ENCODE peak calls at places on chromosomes 16 and 17, in four cellular contexts. One of them, this sample, is unnamed.

GRCh38 chr16:31032736-31033708 is at the start of gene STX4:
- DNase-seq in stromal cell of bone marrow: peak; percentile 96
- DNase-seq in activated CD4-positive, CD25-positive, alpha-beta regulatory T cell: peak; percentile 93
- DNase-seq in B cell: peak; percentile 97
- DNase-seq in this sample: peak; percentile 95

GRCh38 chr16:3589991-3590701 is 12.9 kb upstream of the NLRC3 start:
- DNase-seq in stromal cell of bone marrow: no peak
- DNase-seq in activated CD4-positive, CD25-positive, alpha-beta regulatory T cell: no peak
- DNase-seq in B cell: no peak
- DNase-seq in this sample: no peak

GRCh38 chr17:50364715-50365114 is 8.3 kb downstream of the MRPL27 start:
- DNase-seq in stromal cell of bone marrow: no peak
- DNase-seq in activated CD4-positive, CD25-positive, alpha-beta regulatory T cell: no peak
- DNase-seq in B cell: no peak
- DNase-seq in this sample: no peak

GRCh38 chr17:77802811-77803220 is 155.7 kb upstream of the TNRC6C start:
- DNase-seq in stromal cell of bone marrow: peak; percentile 19
- DNase-seq in activated CD4-positive, CD25-positive, alpha-beta regulatory T cell: no peak
- DNase-seq in B cell: no peak
- DNase-seq in this sample: no peak

GRCh38 chr16:27326738-27327585 is 13.2 kb downstream of the IL4R start:
- DNase-seq in stromal cell of bone marrow: peak; percentile 96
- DNase-seq in activated CD4-positive, CD25-positive, alpha-beta regulatory T cell: no peak
- DNase-seq in B cell: no peak
- DNase-seq in this sample: peak; percentile 90

GRCh38 chr17:29141484-29141835 is 38.7 kb downstream of the MYO18A start:
- DNase-seq in stromal cell of bone marrow: no peak
- DNase-seq in activated CD4-positive, CD25-positive, alpha-beta regulatory T cell: no peak
- DNase-seq in B cell: no peak
- DNase-seq in this sample: no peak

GRCh38 chr17:66691644-66692500 is 143.0 kb upstream of the CACNG5 start:
- DNase-seq in stromal cell of bone marrow: peak; percentile 36
- DNase-seq in activated CD4-positive, CD25-positive, alpha-beta regulatory T cell: no peak
- DNase-seq in B cell: no peak
- DNase-seq in this sample: no peak

GRCh38 chr17:17356149-17356930 is 53.2 kb downstream of the NT5M start:
- DNase-seq in stromal cell of bone marrow: peak; percentile 77
- DNase-seq in activated CD4-positive, CD25-positive, alpha-beta regulatory T cell: peak; percentile 30
- DNase-seq in B cell: peak; percentile 76
- DNase-seq in this sample: peak; percentile 75

GRCh38 chr16:9099131-9099625 is 7.7 kb downstream of the HAPSTR1 start:
- DNase-seq in stromal cell of bone marrow: no peak
- DNase-seq in activated CD4-positive, CD25-positive, alpha-beta regulatory T cell: no peak
- DNase-seq in B cell: no peak
- DNase-seq in this sample: no peak

GRCh38 chr17:6303664-6304063 is 131.3 kb downstream of the AIPL1 start:
- DNase-seq in stromal cell of bone marrow: no peak
- DNase-seq in activated CD4-positive, CD25-positive, alpha-beta regulatory T cell: no peak
- DNase-seq in B cell: no peak
- DNase-seq in this sample: no peak

GRCh38 chr16:74447578-74447977 is 26.3 kb upstream of the CLEC18B start:
- DNase-seq in stromal cell of bone marrow: no peak
- DNase-seq in activated CD4-positive, CD25-positive, alpha-beta regulatory T cell: no peak
- DNase-seq in B cell: no peak
- DNase-seq in this sample: no peak

GRCh38 chr16:149024-149675 is 3.3 kb upstream of the HBZ start:
- DNase-seq in stromal cell of bone marrow: no peak
- DNase-seq in activated CD4-positive, CD25-positive, alpha-beta regulatory T cell: no peak
- DNase-seq in B cell: no peak
- DNase-seq in this sample: no peak

This sample was measured in AG09319.